ENCODE peak calls at places on chromosomes 16 and 17, in four cellular contexts. O is neural progenitor cell, V is colonic mucosa, I is body of pancreas. P is an unnamed sample.

GRCh38 chr16:50509521-50510341 is 38.5 kb upstream of the NKD1 start:
- DNase-seq in I (peak; percentile 19), O (peak; percentile 63), V (peak; percentile 33), P (no peak)

GRCh38 chr17:60862482-60862881 is 184.8 kb downstream of the BCAS3 start:
- DNase-seq in O (no peak), I (no peak), V (no peak), P (no peak)

GRCh38 chr17:32155896-32156295 is 13.6 kb downstream of the RHOT1 start:
- DNase-seq in V (no peak), O (no peak), I (no peak), P (no peak)

GRCh38 chr16:55499281-55499680 is 9.6 kb upstream of the LPCAT2 start:
- DNase-seq in V (peak; percentile 12), I (no peak), O (no peak), P (no peak)

GRCh38 chr17:67194134-67194533 is 50.9 kb downstream of the HELZ start:
- DNase-seq in I (no peak), V (no peak), O (no peak), P (no peak)

GRCh38 chr16:12575288-12575687 is 228.4 kb downstream of the CPPED1 start:
- DNase-seq in O (no peak), I (no peak), V (no peak), P (no peak)

GRCh38 chr17:27453466-27453865 is 2.8 kb upstream of the KSR1 start:
- DNase-seq in O (no peak), I (no peak), V (no peak), P (no peak)

GRCh38 chr16:89320717-89321501 is 103.4 kb downstream of the ZNF778 start:
- DNase-seq in O (peak; percentile 67), V (peak; percentile 85), I (no peak), P (peak; percentile 80)

GRCh38 chr17:77227461-77228223 is 86.9 kb downstream of the SEC14L1 start:
- DNase-seq in O (no peak), I (no peak), V (no peak), P (no peak)

GRCh38 chr17:57940217-57940616 is 15.0 kb downstream of the CUEDC1 start:
- DNase-seq in I (no peak), O (no peak), V (no peak), P (no peak)

GRCh38 chr17:57609125-57609877 is 135.8 kb downstream of the CCDC182 start:
- DNase-seq in O (no peak), I (peak; percentile 36), V (no peak), P (no peak)

GRCh38 chr17:44363613-44364159 is at the start of gene FAM171A2:
- DNase-seq in O (peak; percentile 93), I (peak; percentile 59), V (no peak), P (no peak)

GRCh38 chr17:78892520-78892919 is 10.5 kb downstream of the CEP295NL start:
- DNase-seq in V (no peak), O (no peak), I (no peak), P (no peak)

GRCh38 chr16:86924537-86924936 is 346.2 kb downstream of the FOXL1 start:
- DNase-seq in V (no peak), O (no peak), I (no peak), P (no peak)

GRCh38 chr17:15309236-15309635 is 32.2 kb downstream of the TEKT3 start:
- DNase-seq in I (no peak), O (no peak), V (no peak), P (no peak)

GRCh38 chr16:88763502-88764053 is 21.4 kb downstream of the PIEZO1 start:
- DNase-seq in V (no peak), I (peak; percentile 53), O (peak; percentile 93), P (no peak)

GRCh38 chr16:57732011-57732410 is 3.6 kb upstream of the KATNB1 start:
- DNase-seq in O (no peak), I (no peak), V (no peak), P (no peak)

GRCh38 chr17:74922694-74923537 is at the start of gene USH1G:
- DNase-seq in I (no peak), O (peak; percentile 47), V (no peak), P (no peak)

GRCh38 chr16:19179890-19180490 is 11.9 kb downstream of the SYT17 start:
- DNase-seq in V (peak; percentile 71), O (peak; percentile 83), I (peak; percentile 61), P (peak; percentile 87)

GRCh38 chr17:47864791-47865216 is 13.8 kb upstream of the SP6 start:
- DNase-seq in O (no peak), I (no peak), V (no peak), P (no peak)

GRCh38 chr16:77834600-77834963 is 46.2 kb downstream of the VAT1L start:
- DNase-seq in V (no peak), O (no peak), I (no peak), P (no peak)

GRCh38 chr16:5461141-5461540 is 363.5 kb upstream of the EEF2KMT start:
- DNase-seq in I (no peak), O (no peak), V (no peak), P (no peak)

GRCh38 chr16:48057085-48057484 is 98.7 kb downstream of the ABCC12 start:
- DNase-seq in I (no peak), V (no peak), O (no peak), P (no peak)

GRCh38 chr17:16909887-16910286 is 62.0 kb downstream of the TNFRSF13B start:
- DNase-seq in O (no peak), V (no peak), I (no peak), P (peak; percentile 4)

GRCh38 chr17:77454560-77455095 is 313.9 kb downstream of the SEC14L1 start:
- DNase-seq in V (no peak), I (no peak), O (no peak), P (peak; percentile 81)

GRCh38 chr17:56173958-56174357 is 20.7 kb downstream of the ANKFN1 start:
- DNase-seq in I (no peak), V (no peak), O (no peak), P (no peak)

GRCh38 chr17:12983986-12984932 is 33.6 kb downstream of the ELAC2 start:
- DNase-seq in O (no peak), V (peak; percentile 46), I (no peak), P (no peak)

GRCh38 chr16:4415538-4416199 is 727 bp downstream of the CORO7 start:
- DNase-seq in I (no peak), V (peak; percentile 75), O (peak; percentile 46), P (peak; percentile 91)

DNA sequence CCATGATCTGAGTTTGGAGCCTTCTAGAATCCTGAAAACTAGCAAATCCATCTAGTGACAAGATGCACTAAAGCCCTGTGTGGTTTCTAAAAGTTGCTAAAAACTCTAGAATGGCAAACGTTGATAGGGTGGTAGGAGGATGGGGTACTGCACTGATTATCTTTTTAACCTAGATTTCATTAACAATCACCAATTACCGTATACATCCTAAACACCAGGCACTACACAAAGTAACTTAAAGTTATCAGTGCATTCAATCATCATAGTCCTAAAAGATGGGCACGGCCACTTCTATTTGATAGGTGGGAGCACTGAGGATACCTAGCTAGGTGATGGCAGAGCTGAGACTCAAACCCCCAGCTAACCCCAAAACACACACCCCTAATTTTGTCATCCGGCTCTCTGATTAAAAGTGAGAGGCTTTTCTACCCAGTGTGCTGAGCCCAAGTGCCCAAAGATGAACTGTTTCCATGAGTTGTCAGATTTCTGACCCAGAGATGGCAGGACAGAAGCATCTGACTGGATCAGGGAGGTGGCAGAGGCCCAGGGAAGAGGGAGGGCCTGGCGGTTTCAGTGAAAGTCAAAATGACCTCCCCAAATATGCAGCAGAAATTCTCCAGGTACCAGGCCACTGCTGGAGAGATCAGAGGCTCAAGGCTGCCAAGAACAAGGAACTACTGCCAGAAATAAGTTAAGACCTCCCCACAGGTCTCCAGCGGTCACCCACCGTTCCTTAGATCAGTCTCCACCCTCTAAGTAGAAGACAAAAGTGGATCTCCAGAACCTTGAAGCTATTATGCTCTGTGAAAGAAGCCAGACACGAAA is 396.8 kb downstream of the SOX9 start:
- DNase-seq in O (no peak), V (no peak), I (no peak), P (no peak)
- H3K27ac ChIP-seq in O (no peak overlapping the region), V (peak overlapping the region; percentile 79), I (peak overlapping the region; percentile 89), P (no peak overlapping the region)

GRCh38 chr17:81518113-81518784 is 5.7 kb upstream of the ACTG1 start:
- DNase-seq in I (no peak), V (no peak), O (peak; percentile 67), P (peak; percentile 61)
- H3K4me1 ChIP-seq in I (peaks cover 58% of the 10 kb centered on the region), V (peaks cover 21% of the 10 kb centered on the region), O (peaks cover 30% of the 10 kb centered on the region), P (peaks cover 15% of the 10 kb centered on the region)

GRCh38 chr16:58938856-58939255 is 204.7 kb upstream of the GOT2 start:
- DNase-seq in I (no peak), V (no peak), O (peak; percentile 54), P (no peak)

GRCh38 chr16:58937661-58938060 is 203.5 kb upstream of the GOT2 start:
- DNase-seq in I (no peak), O (no peak), V (no peak), P (no peak)

GRCh38 chr16:58931436-58931835 is 197.3 kb upstream of the GOT2 start:
- DNase-seq in O (no peak), V (no peak), I (no peak), P (no peak)

GRCh38 chr16:58933186-58933585 is 199.1 kb upstream of the GOT2 start:
- DNase-seq in I (no peak), O (no peak), V (no peak), P (no peak)
- H3K27ac ChIP-seq in I (no peak overlapping the region), O (no peak overlapping the region), V (no peak overlapping the region), P (no peak overlapping the region)

GRCh38 chr17:1471931-1472727 is 16.1 kb upstream of the CRK start:
- DNase-seq in O (no peak), I (no peak), V (no peak), P (no peak)
- H3K4me1 ChIP-seq in O (peaks cover 4% of the 10 kb centered on the region), I (no peaks in the 10 kb centered on the region), V (no peaks in the 10 kb centered on the region), P (no peaks in the 10 kb centered on the region)

GRCh38 chr17:6753006-6753445 is 2.8 kb upstream of the XAF1 start:
- DNase-seq in V (peak; percentile 33), I (peak; percentile 21), O (peak; percentile 57), P (no peak)

GRCh38 chr17:6755731-6756184 is at the start of gene XAF1:
- DNase-seq in V (peak; percentile 61), I (no peak), O (no peak), P (peak; percentile 56)

GRCh38 chr17:6753565-6753964 is 2.3 kb upstream of the XAF1 start:
- DNase-seq in O (peak; percentile 61), V (no peak), I (no peak), P (no peak)

GRCh38 chr17:6756425-6757012 is 673 bp downstream of the XAF1 start:
- DNase-seq in I (no peak), O (no peak), V (no peak), P (peak; percentile 78)

GRCh38 chr17:6755281-6755680 is 565 bp upstream of the XAF1 start:
- DNase-seq in V (peak; percentile 39), O (peak; percentile 18), I (no peak), P (peak; percentile 57)
- H3K27ac ChIP-seq in V (peak overlapping the region; percentile 82), O (no peak overlapping the region), I (peak overlapping the region; percentile 58), P (peak overlapping the region; percentile 91)

DNA sequence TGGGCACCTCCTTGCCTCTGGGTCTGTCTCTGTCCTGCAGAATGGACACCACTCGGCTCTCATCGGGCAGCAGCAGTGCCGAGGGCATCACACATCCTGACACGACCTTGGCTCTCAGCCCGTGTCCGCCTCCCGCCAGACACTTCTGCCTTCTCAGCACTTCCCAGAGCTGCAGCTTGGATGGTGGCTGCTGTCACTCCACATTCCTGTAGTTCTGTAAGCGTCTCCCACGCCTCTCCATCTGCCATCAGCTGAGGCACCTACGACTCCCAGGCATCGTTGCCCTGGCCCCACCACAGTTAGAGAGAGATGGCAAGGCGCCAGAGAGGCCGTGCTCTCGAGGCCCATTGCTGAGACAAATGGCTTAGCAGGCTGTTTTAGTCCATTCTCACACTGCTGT is 195.9 kb upstream of the CHMP6 start:
- DNase-seq in V (no peak), O (no peak), I (peak; percentile 27), P (peak; percentile 37)
- H3K4me1 ChIP-seq in V (no peaks in the 10 kb centered on the region), O (peaks cover 9% of the 10 kb centered on the region), I (no peaks in the 10 kb centered on the region), P (peaks cover 19% of the 10 kb centered on the region)

P was measured in left lung.